ENCODE peak calls at places on chromosomes 6 and 20, in six cellular contexts. Q, M, P, F, G and D are unnamed samples.

GRCh38 chr6:132734694-132735236 is 20.9 kb upstream of the VNN1 start:
- DNase-seq in Q (no peak), P (no peak), M (no peak), G (no peak), F (no peak), D (no peak)

GRCh38 chr6:71457883-71458282 is 169.3 kb downstream of the OGFRL1 start:
- DNase-seq in Q (no peak), P (no peak), G (no peak), F (no peak), M (no peak), D (no peak)

GRCh38 chr6:138509371-138509770 is 10.1 kb upstream of the NHSL1 start:
- DNase-seq in P (no peak), G (no peak), Q (no peak), F (no peak), M (no peak), D (peak; percentile 64)

GRCh38 chr6:9250852-9251251 is 815.5 kb upstream of the SLC35B3 start:
- DNase-seq in M (no peak), P (no peak), Q (no peak), F (no peak), G (no peak), D (no peak)

GRCh38 chr6:139925894-139926641 is 551.6 kb upstream of the CITED2 start:
- DNase-seq in G (peak; percentile 31), P (no peak), F (no peak), Q (no peak), M (no peak), D (no peak)

GRCh38 chr6:160015778-160016684 is 47.1 kb downstream of the IGF2R start:
- DNase-seq in F (no peak), G (no peak), M (peak; percentile 67), Q (no peak), P (no peak), D (no peak)

GRCh38 chr6:3022765-3023662 is 23.3 kb downstream of the NQO2 start:
- DNase-seq in P (no peak), M (peak; percentile 64), Q (no peak), F (no peak), G (peak; percentile 44), D (peak; percentile 72)

GRCh38 chr6:46983007-46983411 is 59.1 kb downstream of the ADGRF1 start:
- DNase-seq in P (no peak), G (no peak), F (no peak), Q (no peak), M (no peak), D (no peak)

DNA sequence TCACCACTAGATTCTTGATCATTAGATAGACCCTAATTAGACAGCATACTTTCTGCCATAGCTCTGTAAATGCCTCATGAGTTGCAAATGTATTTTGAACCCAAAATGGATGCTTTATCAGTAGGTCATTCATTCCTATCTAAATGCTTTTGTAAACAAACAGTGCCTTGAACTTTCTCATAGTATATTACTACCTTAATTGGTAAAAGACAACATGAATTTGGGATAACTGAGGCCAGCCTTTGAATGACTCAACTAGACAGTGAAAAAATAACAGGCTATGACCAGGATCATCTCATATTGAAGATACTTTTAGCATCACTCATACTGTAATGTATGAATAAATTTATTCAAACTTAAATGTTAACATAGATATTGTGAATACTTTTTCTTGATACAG is 37.0 kb upstream of the PRL start:
- DNase-seq in P (no peak), G (no peak), M (no peak), Q (no peak), F (no peak), D (no peak)
- H3K9me3 ChIP-seq in P (no peaks in the 10 kb centered on the region), G (no peaks in the 10 kb centered on the region), M (no peaks in the 10 kb centered on the region), Q (no peaks in the 10 kb centered on the region), F (no peaks in the 10 kb centered on the region), D (no peaks in the 10 kb centered on the region)

GRCh38 chr6:107657755-107658461 is 166.2 kb downstream of the SCML4 start:
- DNase-seq in P (no peak), F (no peak), Q (peak; percentile 79), M (peak; percentile 59), G (peak; percentile 60), D (peak; percentile 81)
- H3K4me3 ChIP-seq in P (no peak overlapping the region), F (no peak overlapping the region), Q (peak overlapping the region; percentile 27), M (peak overlapping the region; percentile 49), G (no peak overlapping the region), D (no peak overlapping the region)

DNA sequence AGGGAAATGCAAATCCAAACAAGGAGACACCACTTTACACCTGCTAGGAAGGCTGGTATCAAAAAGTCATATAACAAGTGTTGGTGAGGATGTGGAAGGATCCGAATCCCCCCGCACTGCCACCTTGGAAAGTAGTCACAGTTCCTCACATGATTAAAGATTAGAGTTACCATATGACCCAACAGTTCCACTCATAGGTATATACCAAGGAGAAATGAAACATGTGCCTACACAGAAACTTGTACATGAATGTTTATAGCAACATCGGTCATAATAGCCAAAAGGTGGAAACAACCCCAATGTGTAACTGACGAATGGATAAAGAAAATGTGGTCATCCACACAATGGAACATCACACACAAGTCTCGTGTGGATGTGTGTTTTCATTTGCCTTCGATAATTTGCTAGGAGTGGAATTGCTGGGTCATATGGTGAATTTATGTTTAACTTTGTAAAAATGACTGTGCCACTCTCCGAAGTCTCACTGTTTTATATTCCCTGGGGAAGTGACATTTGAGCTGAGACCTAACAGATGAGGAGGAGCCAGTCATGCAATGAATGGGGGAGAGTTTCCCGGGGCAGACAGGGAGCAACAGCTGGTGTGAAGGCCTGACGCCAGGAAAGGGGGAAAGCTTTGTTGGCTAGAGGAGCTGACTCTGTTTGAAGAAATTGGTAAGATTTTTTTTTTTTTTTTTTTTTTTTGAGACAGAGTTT is 125.9 kb upstream of the MLN start:
- DNase-seq in Q (no peak), F (no peak), P (peak; percentile 65), G (peak; percentile 55), M (no peak), D (peak; percentile 62)
- H3K27me3 ChIP-seq in Q (peaks cover 8% of the 10 kb centered on the region), F (no peaks in the 10 kb centered on the region), P (no peaks in the 10 kb centered on the region), G (peaks cover 23% of the 10 kb centered on the region), M (no peaks in the 10 kb centered on the region), D (no peaks in the 10 kb centered on the region)

DNA sequence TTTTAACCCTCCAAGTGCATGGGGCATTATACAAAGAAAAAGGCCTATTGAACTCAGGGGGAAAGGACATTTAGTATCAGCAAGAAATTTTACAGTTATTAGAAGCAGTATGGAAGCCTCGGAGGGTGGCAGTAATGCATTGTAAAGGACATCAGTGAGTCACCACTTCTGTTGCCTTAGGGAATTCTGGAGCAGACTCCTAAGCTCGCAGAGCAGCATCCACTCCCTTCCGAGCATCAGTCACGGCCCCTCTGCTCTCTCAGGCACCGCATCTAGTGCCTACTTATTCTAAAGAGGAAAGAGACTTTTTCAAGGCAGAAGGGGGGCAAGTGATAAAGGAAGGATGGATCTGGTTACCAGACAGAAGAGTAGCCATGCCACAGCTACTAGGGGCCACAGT is 296.5 kb downstream of the RNGTT start:
- DNase-seq in G (no peak), F (no peak), P (no peak), Q (no peak), M (no peak), D (no peak)
- H3K9me3 ChIP-seq in G (peaks cover 4% of the 10 kb centered on the region), F (no peaks in the 10 kb centered on the region), P (no peaks in the 10 kb centered on the region), Q (peaks cover 39% of the 10 kb centered on the region), M (peaks cover 3% of the 10 kb centered on the region), D (peaks cover 3% of the 10 kb centered on the region)

DNA sequence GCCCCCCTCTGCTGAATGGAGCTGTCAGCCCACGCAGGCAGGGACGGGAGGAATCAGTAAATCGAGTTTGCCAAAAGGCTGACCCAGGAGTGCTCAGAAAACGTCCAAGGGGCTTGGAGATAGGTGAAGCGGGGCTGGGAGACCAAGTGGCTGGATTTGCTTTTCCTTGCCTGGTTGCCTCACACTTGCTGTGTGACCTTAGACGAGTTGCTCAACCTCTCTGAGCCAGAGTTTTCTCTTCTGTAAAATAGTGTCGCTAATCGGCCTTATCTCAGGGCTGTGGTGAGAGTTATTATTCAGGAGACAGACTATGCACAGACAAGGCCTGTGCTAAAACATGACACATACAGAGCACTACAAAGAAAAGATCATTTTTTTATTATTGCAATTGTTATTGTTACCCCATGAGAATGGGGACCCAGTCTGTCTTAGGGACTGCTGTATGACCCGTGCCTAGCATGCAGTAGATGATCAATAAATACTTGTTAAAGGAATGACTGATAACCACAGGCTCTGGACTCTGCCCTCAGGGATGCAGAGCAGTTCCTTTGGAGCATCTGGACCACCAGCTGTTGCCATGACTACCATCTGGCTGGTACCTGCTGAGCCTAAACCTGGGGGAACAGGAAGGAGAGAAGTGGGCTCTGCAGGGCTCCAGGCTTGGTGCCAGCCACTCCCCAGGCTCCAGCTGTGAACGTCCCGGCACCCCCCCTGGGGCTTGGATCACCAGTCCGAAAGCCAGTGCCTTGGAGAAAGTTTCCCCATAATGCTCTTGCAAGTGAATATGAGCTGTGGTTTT is 901 bp downstream of the KCNK15 start:
- DNase-seq in M (no peak), P (no peak), Q (peak; percentile 58), F (no peak), G (no peak), D (no peak)
- H3K4me3 ChIP-seq in M (peak overlapping the region; percentile 31), P (peak overlapping the region; percentile 58), Q (peak overlapping the region; percentile 55), F (peak overlapping the region; percentile 37), G (peak overlapping the region; percentile 72), D (peak overlapping the region; percentile 45)